ENCODE peak calls at places on chromosome 3, in eight cellular contexts. O is sigmoid colon, A is breast epithelium, X is HCT116, K is endothelial cell of umbilical vein, S is GM23338, P is spleen, Q is suprapubic skin. F is an unnamed sample.

GRCh38 chr3:10983219-10983916 is 9.2 kb upstream of the SLC6A1 start:
- DNase-seq in X (peak), P (no peak), K (peak), O (no peak), S (peak), Q (no peak), A (peak), F (peak)

GRCh38 chr3:184460276-184460675 is 80.4 kb downstream of the CHRD start:
- DNase-seq in Q (peak), P (no peak), K (no peak), S (no peak), X (no peak), O (no peak), A (no peak), F (no peak)

GRCh38 chr3:32440481-32441350 is 49.1 kb downstream of the CMTM7 start:
- DNase-seq in O (no peak), K (no peak), S (no peak), A (peak), Q (no peak), P (no peak), X (no peak), F (no peak)

GRCh38 chr3:177377166-177377565 is 179.9 kb upstream of the TBL1XR1 start:
- DNase-seq in O (no peak), A (peak), Q (no peak), K (no peak), S (no peak), P (no peak), X (no peak), F (no peak)

GRCh38 chr3:22089284-22089683 is 338.3 kb upstream of the ZNF385D start:
- DNase-seq in A (no peak), K (peak), Q (no peak), S (peak), X (no peak), O (no peak), P (no peak), F (no peak)

GRCh38 chr3:172646439-172647015 is 64.3 kb downstream of the NCEH1 start:
- DNase-seq in O (no peak), P (no peak), K (peak), X (no peak), S (no peak), Q (no peak), A (no peak), F (no peak)

GRCh38 chr3:45321607-45322391 is 66.6 kb upstream of the LARS2 start:
- DNase-seq in A (peak), Q (peak), X (no peak), P (no peak), K (no peak), O (no peak), S (no peak), F (no peak)

GRCh38 chr3:132721479-132722164 is 587 bp downstream of the NPHP3 start:
- DNase-seq in X (no peak), K (no peak), P (peak), Q (peak), A (peak), O (peak), S (peak), F (no peak)

GRCh38 chr3:186967686-186968085 is 37.4 kb downstream of the ST6GAL1 start:
- DNase-seq in A (no peak), O (no peak), X (no peak), P (no peak), Q (no peak), S (no peak), K (no peak), F (no peak)

GRCh38 chr3:11005686-11006256 is 13.2 kb downstream of the SLC6A1 start:
- DNase-seq in S (no peak), A (no peak), Q (no peak), K (no peak), X (no peak), P (no peak), O (no peak), F (no peak)

GRCh38 chr3:142941373-142942123 is 21.9 kb downstream of the PAQR9 start:
- DNase-seq in O (no peak), P (no peak), Q (no peak), K (no peak), X (no peak), S (no peak), A (no peak), F (no peak)

GRCh38 chr3:74067296-74067695 is 442.6 kb upstream of the PDZRN3 start:
- DNase-seq in O (no peak), S (peak), A (no peak), P (no peak), Q (no peak), X (no peak), K (no peak), F (no peak)

GRCh38 chr3:170529912-170530311 is 56.0 kb downstream of the SLC7A14 start:
- DNase-seq in K (no peak), X (no peak), Q (no peak), P (no peak), S (no peak), A (no peak), O (no peak), F (no peak)

GRCh38 chr3:170531054-170531453 is 54.8 kb downstream of the SLC7A14 start:
- DNase-seq in A (no peak), S (no peak), P (no peak), K (no peak), Q (no peak), O (no peak), X (no peak), F (no peak)

GRCh38 chr3:170531557-170532335 is 54.1 kb downstream of the SLC7A14 start:
- DNase-seq in Q (peak), P (no peak), K (no peak), O (peak), A (peak), X (no peak), S (no peak), F (no peak)

GRCh38 chr3:170528731-170529130 is 57.1 kb downstream of the SLC7A14 start:
- DNase-seq in K (no peak), A (no peak), Q (no peak), P (no peak), S (no peak), X (no peak), O (no peak), F (no peak)

GRCh38 chr3:170529346-170529745 is 56.5 kb downstream of the SLC7A14 start:
- DNase-seq in O (no peak), Q (no peak), K (no peak), A (no peak), X (no peak), P (no peak), S (no peak), F (no peak)
- TF ChIP-seq POLR2AphosphoS5 in O (no peak), Q (no peak), K (no peak), A (no peak), X (no peak), P (no peak), S (no peak), F (no peak)

GRCh38 chr3:118495243-118495642 is 539.4 kb downstream of the IGSF11 start:
- DNase-seq in K (no peak), Q (no peak), A (no peak), O (no peak), S (peak), P (no peak), X (no peak), F (no peak)
- TF ChIP-seq CTCF in K (no peak), Q (no peak), A (no peak), O (no peak), S (no peak), P (no peak), X (no peak), F (no peak)

DNA sequence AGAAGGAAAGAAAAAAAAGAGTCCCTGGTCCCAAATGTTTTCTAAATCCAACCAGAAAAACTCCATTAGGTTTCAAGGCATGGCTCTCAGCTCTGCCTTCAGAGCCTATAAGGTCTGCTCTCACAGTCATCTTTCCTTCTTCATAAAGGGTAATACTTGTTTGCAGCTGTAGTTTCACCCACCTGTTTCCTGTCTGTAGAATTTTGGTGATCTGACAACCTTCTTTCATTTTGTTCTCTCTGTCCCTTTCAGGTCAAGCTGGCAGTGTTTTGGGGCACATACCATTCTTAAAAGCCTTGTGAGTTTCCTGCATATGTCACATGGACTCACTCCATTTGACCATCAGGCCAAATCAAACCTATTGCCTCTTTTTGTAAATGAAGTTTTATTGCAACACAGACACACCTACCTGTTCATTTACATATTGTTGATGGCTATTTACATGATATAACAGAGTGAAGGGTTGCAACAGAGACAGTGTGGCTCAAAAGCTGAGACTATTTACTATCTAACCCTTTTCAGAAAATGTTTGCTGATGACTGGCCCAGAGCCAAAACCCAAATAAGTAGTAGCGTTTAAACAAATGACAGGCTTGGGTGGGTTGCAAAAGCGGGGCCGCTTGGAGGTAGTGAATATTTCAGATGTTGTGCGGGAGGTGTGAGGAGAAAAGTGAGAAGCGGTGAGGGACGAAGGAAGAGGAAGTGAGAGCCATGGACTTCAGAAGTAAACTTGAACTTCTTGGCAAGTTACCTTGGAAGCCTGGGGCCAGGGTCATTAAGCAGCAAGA is 292.7 kb upstream of the PROK2 start:
- DNase-seq in A (no peak), P (no peak), O (no peak), K (no peak), S (no peak), X (no peak), Q (no peak), F (no peak)
- H3K4me3 ChIP-seq in A (no peak), P (no peak), O (no peak), K (no peak), S (no peak), X (no peak), Q (no peak), F (no peak)

GRCh38 chr3:134364061-134364935 is 9.9 kb downstream of the AMOTL2 start:
- DNase-seq in O (peak), P (peak), X (peak), S (peak), K (peak), Q (peak), A (peak), F (no peak)
- TF ChIP-seq POLR2AphosphoS5 in O (peak), P (peak), X (peak), S (no peak), K (peak), Q (peak), A (peak), F (peak)

GRCh38 chr3:144868506-144868905 is 896.9 kb downstream of the DIPK2A start:
- DNase-seq in P (no peak), A (no peak), O (no peak), S (no peak), X (no peak), Q (no peak), K (no peak), F (no peak)
- TF ChIP-seq CTCF in P (no peak), A (no peak), O (no peak), S (no peak), X (no peak), Q (no peak), K (no peak), F (no peak)

DNA sequence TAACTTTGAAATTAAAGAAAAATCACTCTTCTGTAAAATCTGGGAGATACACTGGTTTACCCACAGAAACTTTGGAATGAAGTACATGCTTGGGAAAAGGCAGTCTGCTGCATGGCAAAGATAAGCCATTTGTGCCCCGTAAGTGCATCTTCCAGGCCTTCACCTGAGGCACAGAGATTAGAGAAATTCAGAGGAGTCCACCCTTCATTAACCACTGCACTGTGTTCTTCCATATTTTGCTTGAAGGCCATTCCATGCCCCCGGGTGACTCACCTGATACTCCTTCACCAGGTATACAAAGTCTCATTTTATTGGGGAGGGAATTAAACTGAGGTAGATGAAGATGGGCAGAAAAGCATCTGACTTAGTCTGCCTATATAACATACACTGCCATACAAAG is 53.0 kb downstream of the CMSS1 start:
- DNase-seq in O (no peak), X (no peak), P (no peak), A (no peak), K (no peak), S (no peak), Q (no peak), F (no peak)
- H3K4me3 ChIP-seq in O (peak), X (no peak), P (no peak), A (no peak), K (no peak), S (no peak), Q (no peak), F (no peak)

DNA sequence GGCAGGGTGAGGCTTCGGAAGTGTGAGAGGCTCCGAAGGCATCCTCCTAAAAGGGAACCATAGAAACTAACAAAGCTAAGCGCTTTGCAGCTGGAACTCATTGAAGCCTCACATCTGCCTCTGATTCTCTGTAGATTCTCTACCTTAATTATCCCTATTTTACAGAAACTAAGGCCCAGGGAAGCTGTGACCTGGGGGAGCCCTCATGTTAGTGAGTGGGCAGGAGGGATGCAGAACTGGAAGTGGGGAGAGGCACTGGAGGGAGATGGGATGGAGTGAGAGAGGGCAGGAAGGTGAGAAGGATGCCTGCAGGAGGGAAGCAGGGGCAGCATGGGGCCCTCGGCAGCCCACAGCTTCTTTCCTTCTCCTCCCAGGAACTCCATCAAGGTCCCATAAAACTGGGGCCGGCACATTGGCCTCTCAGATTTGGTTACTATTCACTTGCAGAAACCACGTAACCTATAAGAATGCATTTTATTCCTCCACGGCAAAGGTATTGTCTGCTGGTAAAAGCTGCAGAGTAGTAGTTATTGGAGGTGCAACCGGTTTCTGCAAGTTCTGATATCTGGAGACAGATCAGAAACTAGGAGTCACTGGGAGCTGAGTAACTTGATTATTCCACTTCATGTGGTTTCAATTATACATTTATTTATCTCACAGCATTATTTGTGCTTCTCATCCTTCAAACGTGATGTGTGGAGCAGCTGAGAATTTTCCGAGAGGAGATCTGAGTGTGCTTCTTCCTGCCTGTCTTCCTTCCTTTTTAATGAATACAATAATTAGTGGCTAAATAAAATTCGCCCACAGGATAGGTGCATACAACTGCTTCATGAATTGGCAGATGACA is 24.0 kb upstream of the CHCHD6 start:
- DNase-seq in Q (no peak), A (peak), S (peak), K (no peak), P (peak), X (no peak), O (no peak), F (no peak)
- TF ChIP-seq POLR2AphosphoS5 in Q (no peak), A (no peak), S (no peak), K (no peak), P (no peak), X (no peak), O (no peak), F (no peak)

GRCh38 chr3:122092460-122093165 is 37.5 kb downstream of the CD86 start:
- DNase-seq in X (peak), A (no peak), O (peak), P (no peak), Q (no peak), S (peak), K (peak), F (no peak)
- TF ChIP-seq CTCF in X (peak), A (no peak), O (no peak), P (peak), Q (no peak), S (peak), K (peak), F (peak)